ENCODE peak calls at places on chromosomes 5 and 9, in seven cellular contexts. N is stomach; J is NCI-H748 treated with DMSO at 0.1 percent for 48 hours; D is effector CD4-positive, alpha-beta T cell; H is endodermal cell; B is endothelial cell; O is WTC11. C is an unnamed sample.

GRCh38 chr9:134425401-134425800 is 99.1 kb downstream of the RXRA start:
- DNase-seq in J (no peak), H (no peak), N (no peak), O (no peak), D (no peak), B (no peak), C (no peak)

GRCh38 chr9:95425910-95426551 is 90.7 kb downstream of the PTCH1 start:
- DNase-seq in B (peak), N (no peak), J (peak), D (no peak), O (peak), H (peak), C (no peak)

GRCh38 chr5:157400741-157401140 is 59.3 kb upstream of the NIPAL4 start:
- DNase-seq in N (no peak), B (no peak), O (no peak), H (no peak), J (no peak), D (no peak), C (no peak)

GRCh38 chr9:135591491-135592330 is 30.2 kb downstream of the PAEP start:
- DNase-seq in B (no peak), O (no peak), D (no peak), N (no peak), J (no peak), H (no peak), C (no peak)

GRCh38 chr9:36092014-36092413 is 44.5 kb upstream of the GLIPR2 start:
- DNase-seq in B (no peak), O (no peak), D (no peak), N (no peak), H (no peak), J (no peak), C (no peak)

GRCh38 chr9:426976-427375 is 212.3 kb downstream of the DOCK8 start:
- DNase-seq in D (no peak), H (no peak), J (no peak), O (no peak), B (no peak), N (no peak), C (no peak)

GRCh38 chr9:129570450-129571297 is 50.2 kb downstream of the C9orf50 start:
- DNase-seq in N (peak), B (no peak), H (peak), D (no peak), J (no peak), O (no peak), C (no peak)

GRCh38 chr5:10484774-10485141 is 43.1 kb downstream of the ROPN1L start:
- DNase-seq in N (no peak), D (no peak), B (no peak), J (no peak), H (peak), O (no peak), C (no peak)

GRCh38 chr9:122562134-122562760 is 9.3 kb downstream of the OR1N2 start:
- DNase-seq in J (no peak), B (no peak), H (peak), N (no peak), D (no peak), O (peak), C (no peak)